ENCODE peak calls at places on chromosomes 11 and 22, in four cellular contexts. U is MM.1S, N is H1, T is mammary epithelial cell. I is an unnamed sample. For H3K4me1, the result is how much of the 10 kb centered on the place peaks cover.

GRCh38 chr11:72831521-72832300 is 17.5 kb downstream of the ATG16L2 start:
- DNase-seq in N (peak), U (peak), T (peak), I (no peak)

GRCh38 chr22:44638966-44639739 is 62.9 kb upstream of the PRR5 start:
- DNase-seq in U (no peak), N (no peak), T (no peak), I (no peak)

GRCh38 chr22:40436460-40437431 is 66.4 kb downstream of the SGSM3 start:
- DNase-seq in T (peak), N (no peak), U (peak), I (no peak)

GRCh38 chr11:119436093-119436492 is 13.1 kb upstream of the THY1 start:
- DNase-seq in U (no peak), T (no peak), N (no peak), I (no peak)

GRCh38 chr11:72217856-72218745 is 1.5 kb downstream of the FOLR2 start:
- DNase-seq in N (no peak), T (no peak), U (no peak), I (no peak)

GRCh38 chr11:95360382-95360781 is 129.4 kb upstream of the SESN3 start:
- DNase-seq in T (no peak), N (no peak), U (no peak), I (no peak)

GRCh38 chr11:125166347-125166841 is 1.8 kb downstream of the PKNOX2 start:
- DNase-seq in N (peak), T (no peak), U (no peak), I (no peak)

GRCh38 chr11:120893431-120894206 is 130.3 kb upstream of the TBCEL start:
- DNase-seq in T (no peak), N (no peak), U (no peak), I (no peak)

GRCh38 chr11:86692317-86692716 is 19.9 kb upstream of the ME3 start:
- DNase-seq in T (peak), U (no peak), N (no peak), I (no peak)

GRCh38 chr22:25060522-25061071 is 108.1 kb downstream of the KIAA1671 start:
- DNase-seq in T (no peak), U (no peak), N (no peak), I (no peak)

GRCh38 chr22:46046299-46046685 is 69.3 kb upstream of the WNT7B start:
- DNase-seq in T (no peak), U (no peak), N (no peak), I (no peak)

GRCh38 chr22:36870250-36870649 is 9.4 kb downstream of the NCF4 start:
- DNase-seq in U (no peak), T (peak), N (no peak), I (peak)

GRCh38 chr11:79253280-79253679 is 187.6 kb downstream of the TENM4 start:
- DNase-seq in U (no peak), N (no peak), T (no peak), I (no peak)

GRCh38 chr11:130001491-130002351 is 914 bp downstream of the PRDM10 start:
- DNase-seq in U (peak), T (peak), N (peak), I (no peak)

GRCh38 chr11:87666730-87667129 is 508.5 kb downstream of the RAB38 start:
- DNase-seq in T (no peak), N (no peak), U (no peak), I (no peak)

GRCh38 chr22:35564975-35565867 is 24.6 kb downstream of the RASD2 start:
- DNase-seq in U (no peak), N (no peak), T (no peak), I (no peak)
- H3K4me3 ChIP-seq in U (no peak), N (no peak), T (no peak), I (no peak)

GRCh38 chr22:33573479-33573878 is 346.8 kb downstream of the LARGE1 start:
- DNase-seq in U (no peak), T (no peak), N (no peak), I (no peak)

GRCh38 chr22:33570110-33570509 is 350.2 kb downstream of the LARGE1 start:
- DNase-seq in U (no peak), N (no peak), T (no peak), I (no peak)

GRCh38 chr22:33568934-33569496 is 351.3 kb downstream of the LARGE1 start:
- DNase-seq in N (no peak), T (no peak), U (peak), I (no peak)

GRCh38 chr22:33565580-33565995 is 354.7 kb downstream of the LARGE1 start:
- DNase-seq in N (no peak), T (no peak), U (no peak), I (no peak)

GRCh38 chr22:33569547-33569946 is 350.7 kb downstream of the LARGE1 start:
- DNase-seq in T (no peak), U (no peak), N (no peak), I (no peak)
- H3K4me1 ChIP-seq in T (under half), U (under half), N (under half), I (under half)

GRCh38 chr11:31799036-31799793 is 11.9 kb downstream of the PAX6 start:
- DNase-seq in U (peak), T (no peak), N (no peak), I (no peak)

GRCh38 chr11:31796523-31797226 is 14.4 kb downstream of the PAX6 start:
- DNase-seq in T (no peak), N (no peak), U (no peak), I (no peak)

GRCh38 chr11:31799794-31800397 is 11.2 kb downstream of the PAX6 start:
- DNase-seq in T (no peak), N (no peak), U (no peak), I (no peak)

GRCh38 chr11:31797227-31798056 is 13.7 kb downstream of the PAX6 start:
- DNase-seq in T (no peak), N (no peak), U (peak), I (no peak)

GRCh38 chr11:31798057-31799035 is 12.8 kb downstream of the PAX6 start:
- DNase-seq in U (no peak), N (peak), T (no peak), I (no peak)
- TF ChIP-seq EZH2 in U (no peak), N (no peak), T (no peak), I (peak)

GRCh38 chr22:19762315-19763140 is 1.9 kb downstream of the TBX1 start:
- DNase-seq in N (peak), U (no peak), T (no peak), I (no peak)
- H3K4me3 ChIP-seq in N (no peak), U (no peak), T (no peak), I (no peak)

DNA sequence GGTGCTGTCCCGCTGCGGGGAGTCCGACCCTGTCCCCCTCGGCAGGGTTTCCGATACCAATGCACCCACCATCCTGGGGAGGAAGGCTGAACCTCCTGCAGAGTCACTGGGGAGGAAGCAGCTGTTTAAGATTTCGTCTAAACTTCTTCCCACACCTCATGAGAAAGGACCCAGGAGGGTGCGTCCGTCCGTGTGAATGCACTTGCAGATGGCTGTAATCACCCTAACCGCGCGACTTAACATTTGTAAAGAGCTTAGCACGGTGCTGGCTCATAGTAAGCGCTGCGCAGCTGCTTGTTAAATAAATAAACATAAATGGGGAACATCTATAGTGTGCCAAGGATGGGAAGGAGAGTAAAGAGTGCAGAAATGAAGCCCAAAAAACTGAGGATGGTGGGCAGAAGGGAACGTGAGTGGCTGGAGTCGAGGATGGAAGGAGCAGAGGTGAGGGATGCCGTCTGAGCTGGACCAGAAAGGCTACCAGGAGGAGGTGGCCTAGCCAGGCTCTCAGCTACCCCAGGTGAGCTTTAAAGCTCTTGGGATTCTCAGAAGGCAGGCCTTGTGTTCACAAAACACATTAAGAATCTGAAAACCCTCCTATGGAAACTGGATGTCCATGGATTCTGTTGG is 4.8 kb upstream of the ANO1 start:
- DNase-seq in T (no peak), U (no peak), N (peak), I (no peak)
- H3K4me1 ChIP-seq in T (under half), U (under half), N (under half), I (under half)

DNA sequence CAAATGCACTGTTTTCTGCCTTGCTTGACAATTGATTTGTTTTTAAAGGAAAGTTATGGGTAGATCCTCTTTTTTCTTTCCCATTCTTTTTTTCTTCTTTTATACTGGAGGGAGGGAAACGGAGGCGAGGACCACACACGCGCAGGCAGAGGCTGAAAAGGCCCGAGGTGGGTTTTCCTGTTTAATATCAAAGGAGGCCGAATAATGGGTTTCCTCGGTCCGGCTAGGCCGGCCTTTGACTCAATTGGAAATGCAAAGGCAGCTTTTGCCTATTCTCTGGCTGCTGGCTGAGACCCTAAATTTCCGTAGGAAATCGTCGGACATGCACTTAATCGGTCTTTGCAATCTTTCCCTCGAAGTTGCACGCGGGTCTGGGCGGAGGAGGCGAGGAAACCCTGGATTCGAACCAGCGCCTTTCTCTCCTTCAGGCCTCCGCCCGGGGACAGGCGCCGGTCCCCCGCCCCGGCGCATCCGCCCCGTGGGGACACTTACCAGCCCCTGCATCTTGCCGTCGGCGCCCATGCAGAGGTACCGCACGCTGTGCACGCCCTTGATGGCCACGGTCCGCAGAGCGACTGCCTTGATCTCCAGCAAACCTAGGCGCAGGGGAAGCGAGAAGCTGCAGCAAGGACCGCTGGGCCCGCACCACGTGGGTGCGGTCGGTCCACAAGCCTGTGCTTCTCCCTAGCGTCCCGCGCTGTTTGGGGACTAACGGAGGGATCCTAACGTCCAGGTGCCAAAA is 882 bp downstream of the FGF19 start:
- DNase-seq in N (peak), T (no peak), U (no peak), I (no peak)
- TF ChIP-seq EZH2 in N (peak), T (no peak), U (no peak), I (peak)

DNA sequence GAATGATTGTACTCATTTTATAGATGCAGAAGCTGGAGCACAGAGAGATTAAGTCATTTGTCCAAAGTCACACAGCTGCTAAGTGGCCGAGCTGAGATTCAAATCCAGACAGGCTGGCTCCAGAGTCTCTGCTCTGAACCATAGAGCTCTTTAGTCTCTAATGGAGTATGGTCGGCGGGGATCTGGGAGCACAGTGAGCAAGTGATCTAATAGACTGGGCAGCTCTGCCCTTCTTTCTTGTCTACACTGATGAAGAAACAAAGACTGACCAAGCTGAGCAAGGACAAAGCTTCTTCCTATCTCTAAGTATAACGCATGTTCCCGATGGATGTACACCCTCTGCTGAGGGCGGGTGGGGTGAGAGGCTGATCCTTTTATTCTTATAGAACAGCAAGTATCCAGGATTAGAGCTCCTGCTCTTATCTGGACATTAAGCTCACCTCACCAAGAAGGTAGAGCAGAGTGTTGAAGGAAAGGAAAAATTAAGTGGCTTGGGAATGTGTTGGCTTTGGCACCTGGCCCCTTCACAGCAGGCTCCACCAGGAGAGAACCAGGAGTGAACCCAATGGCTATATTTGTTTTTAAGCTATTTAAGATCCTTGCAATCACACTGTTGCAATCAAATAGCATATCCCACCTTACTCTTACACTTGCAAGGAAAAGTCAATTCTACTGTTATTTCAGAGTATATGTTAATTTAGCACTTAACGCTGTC is 68.7 kb downstream of the ETS1 start:
- DNase-seq in U (no peak), N (no peak), T (no peak), I (no peak)
- H3K4me3 ChIP-seq in U (no peak), N (no peak), T (peak), I (peak)

GRCh38 chr22:38066381-38067027 is 9.3 kb downstream of the PICK1 start:
- DNase-seq in T (no peak), N (no peak), U (no peak), I (no peak)

GRCh38 chr22:38068641-38069371 is 11.6 kb downstream of the PICK1 start:
- DNase-seq in U (no peak), N (no peak), T (no peak), I (no peak)

GRCh38 chr22:38065539-38065938 is 8.3 kb downstream of the PICK1 start:
- DNase-seq in N (no peak), U (no peak), T (no peak), I (no peak)

GRCh38 chr22:38067771-38068360 is 10.7 kb downstream of the PICK1 start:
- DNase-seq in N (no peak), U (no peak), T (no peak), I (no peak)

DNA sequence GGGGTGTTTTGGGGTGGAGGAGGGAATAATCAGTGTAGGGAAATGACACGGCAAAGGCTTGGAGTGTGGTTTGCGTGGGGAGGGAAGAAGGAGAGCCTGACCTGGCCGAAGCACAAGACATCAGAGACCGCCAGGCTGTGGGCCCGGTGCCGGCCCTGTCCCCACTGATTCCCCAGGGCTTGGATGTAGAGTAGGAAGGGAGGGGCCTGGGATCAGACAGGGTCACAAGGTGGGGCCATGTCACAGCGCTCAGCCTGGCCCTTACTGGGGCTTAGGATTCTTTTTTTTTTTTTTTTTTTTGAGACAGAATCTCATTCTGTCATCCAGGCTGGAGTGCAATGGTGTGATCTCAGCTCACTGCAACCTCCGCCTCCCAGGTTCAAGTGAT is 9.8 kb downstream of the PICK1 start:
- DNase-seq in N (no peak), T (no peak), U (no peak), I (no peak)
- H3K4me1 ChIP-seq in N (under half), T (under half), U (under half), I (under half)

GRCh38 chr11:117796456-117797428 is at the start of gene DSCAML1:
- DNase-seq in T (no peak), N (peak), U (no peak), I (no peak)
- TF ChIP-seq EZH2 in T (peak), N (peak), U (no peak), I (peak)

GRCh38 chr22:49564054-49564453 is 263.6 kb downstream of the BRD1 start:
- DNase-seq in T (no peak), U (no peak), N (no peak), I (no peak)
- H3K4me3 ChIP-seq in T (no peak), U (no peak), N (no peak), I (no peak)

I was measured in keratinocyte.